ENCODE peak calls at places on chromosomes 12 and 14, in four cellular contexts. R is substantia nigra, T is HT1080, Z is NCI-H187 treated with DMSO at 0.1 percent for 48 hours. F is an unnamed sample.

GRCh38 chr12:23004473-23005020 is 379.6 kb downstream of the ETNK1 start:
- DNase-seq in R (no peak), T (no peak), Z (no peak), F (no peak)

GRCh38 chr12:6769003-6769389 is 2.8 kb downstream of the PTMS start:
- DNase-seq in R (no peak), T (no peak), Z (no peak), F (no peak)

GRCh38 chr14:69828372-69828771 is 31.3 kb upstream of the SLC10A1 start:
- DNase-seq in R (peak), T (no peak), Z (no peak), F (no peak)

GRCh38 chr12:112979281-112979680 is 962 bp downstream of the OAS2 start:
- DNase-seq in R (no peak), T (no peak), Z (no peak), F (no peak)

GRCh38 chr14:91149462-91149861 is 35.6 kb downstream of the DGLUCY start:
- DNase-seq in R (no peak), T (peak), Z (no peak), F (peak)

GRCh38 chr14:36452850-36453249 is 67.2 kb downstream of the NKX2-1 start:
- DNase-seq in R (no peak), T (no peak), Z (peak), F (no peak)

GRCh38 chr12:54936736-54937135 is 47.8 kb downstream of the TESPA1 start:
- DNase-seq in R (no peak), T (no peak), Z (no peak), F (no peak)

GRCh38 chr12:47306130-47306529 is 226.4 kb upstream of the AMIGO2 start:
- DNase-seq in R (no peak), T (no peak), Z (no peak), F (no peak)

GRCh38 chr12:92078167-92079053 is 67.2 kb downstream of the BTG1 start:
- DNase-seq in R (no peak), T (peak), Z (no peak), F (no peak)

F was measured in breast epithelium.